ENCODE peak calls at places on chromosomes 1 and 21, in four cellular contexts. One of them, this sample, is unnamed. For H3K36me3, the result is how much of the 10 kb centered on the place peaks cover.

GRCh38 chr1:1185101-1185765 is 11.6 kb downstream of the TTLL10 start:
- DNase-seq in heart right ventricle: no peak
- DNase-seq in neural progenitor cell: peak
- DNase-seq in H1: peak
- DNase-seq in this sample: no peak

GRCh38 chr21:31457675-31458074 is 113.6 kb upstream of the TIAM1 start:
- DNase-seq in heart right ventricle: no peak
- DNase-seq in neural progenitor cell: peak
- DNase-seq in H1: no peak
- DNase-seq in this sample: no peak

GRCh38 chr1:36534711-36535412 is 52.1 kb upstream of the CSF3R start:
- DNase-seq in heart right ventricle: no peak
- DNase-seq in neural progenitor cell: no peak
- DNase-seq in H1: peak
- DNase-seq in this sample: no peak

GRCh38 chr1:99956755-99957154 is 13.0 kb upstream of the SLC35A3 start:
- DNase-seq in heart right ventricle: no peak
- DNase-seq in neural progenitor cell: no peak
- DNase-seq in H1: no peak
- DNase-seq in this sample: no peak

GRCh38 chr1:226111865-226112395 is 49.4 kb downstream of the H3-3A start:
- DNase-seq in heart right ventricle: no peak
- DNase-seq in neural progenitor cell: peak
- DNase-seq in H1: no peak
- DNase-seq in this sample: no peak

GRCh38 chr1:88697503-88697902 is 13.4 kb downstream of the PKN2 start:
- DNase-seq in heart right ventricle: no peak
- DNase-seq in neural progenitor cell: peak
- DNase-seq in H1: no peak
- DNase-seq in this sample: no peak

GRCh38 chr1:58584082-58584895 is 7.2 kb upstream of the TACSTD2 start:
- DNase-seq in heart right ventricle: peak
- DNase-seq in neural progenitor cell: no peak
- DNase-seq in H1: no peak
- DNase-seq in this sample: no peak

GRCh38 chr1:30822966-30823581 is 65.5 kb upstream of the LAPTM5 start:
- DNase-seq in heart right ventricle: no peak
- DNase-seq in neural progenitor cell: no peak
- DNase-seq in H1: no peak
- DNase-seq in this sample: no peak

GRCh38 chr1:31095298-31095981 is 29.9 kb upstream of the PUM1 start:
- DNase-seq in heart right ventricle: no peak
- DNase-seq in neural progenitor cell: no peak
- DNase-seq in H1: no peak
- DNase-seq in this sample: no peak

GRCh38 chr1:37498872-37499617 is 15.5 kb downstream of the MEAF6 start:
- DNase-seq in heart right ventricle: no peak
- DNase-seq in neural progenitor cell: no peak
- DNase-seq in H1: no peak
- DNase-seq in this sample: no peak

GRCh38 chr1:84936116-84936810 is 43.3 kb upstream of the LPAR3 start:
- DNase-seq in heart right ventricle: no peak
- DNase-seq in neural progenitor cell: peak
- DNase-seq in H1: peak
- DNase-seq in this sample: no peak

GRCh38 chr1:36492491-36492890 is 9.8 kb upstream of the CSF3R start:
- DNase-seq in heart right ventricle: no peak
- DNase-seq in neural progenitor cell: no peak
- DNase-seq in H1: no peak
- DNase-seq in this sample: no peak

GRCh38 chr21:38921511-38922215 is 115.9 kb downstream of the ETS2 start:
- DNase-seq in heart right ventricle: no peak
- DNase-seq in neural progenitor cell: no peak
- DNase-seq in H1: no peak
- DNase-seq in this sample: no peak

GRCh38 chr1:111604931-111605330 is 14.7 kb upstream of the RAP1A start:
- DNase-seq in heart right ventricle: no peak
- DNase-seq in neural progenitor cell: no peak
- DNase-seq in H1: no peak
- DNase-seq in this sample: no peak

GRCh38 chr21:43306911-43307676 is 119.8 kb downstream of the SIK1 start:
- DNase-seq in heart right ventricle: no peak
- DNase-seq in neural progenitor cell: no peak
- DNase-seq in H1: no peak
- DNase-seq in this sample: no peak

GRCh38 chr1:90821793-90822359 is 104.8 kb upstream of the BARHL2 start:
- DNase-seq in heart right ventricle: no peak
- DNase-seq in neural progenitor cell: no peak
- DNase-seq in H1: no peak
- DNase-seq in this sample: no peak

GRCh38 chr21:36893581-36893980 is 72.9 kb downstream of the HLCS start:
- DNase-seq in heart right ventricle: no peak
- DNase-seq in neural progenitor cell: no peak
- DNase-seq in H1: no peak
- DNase-seq in this sample: no peak

GRCh38 chr21:31470896-31471694 is 127.0 kb upstream of the TIAM1 start:
- DNase-seq in heart right ventricle: no peak
- DNase-seq in neural progenitor cell: peak
- DNase-seq in H1: no peak
- DNase-seq in this sample: no peak

GRCh38 chr1:31308036-31308435 is 11.2 kb downstream of the ZCCHC17 start:
- DNase-seq in heart right ventricle: no peak
- DNase-seq in neural progenitor cell: no peak
- DNase-seq in H1: no peak
- DNase-seq in this sample: no peak

GRCh38 chr1:180675586-180675985 is 43.8 kb downstream of the XPR1 start:
- DNase-seq in heart right ventricle: no peak
- DNase-seq in neural progenitor cell: no peak
- DNase-seq in H1: no peak
- DNase-seq in this sample: no peak

GRCh38 chr1:231626951-231627614 is 493 bp downstream of the DISC1 start:
- DNase-seq in heart right ventricle: peak
- DNase-seq in neural progenitor cell: peak
- DNase-seq in H1: peak
- DNase-seq in this sample: no peak

GRCh38 chr21:34046917-34047316 is 26.5 kb upstream of the MRPS6 start:
- DNase-seq in heart right ventricle: no peak
- DNase-seq in neural progenitor cell: no peak
- DNase-seq in H1: no peak
- DNase-seq in this sample: no peak

GRCh38 chr1:10841059-10841458 is 44.6 kb upstream of the CASZ1 start:
- DNase-seq in heart right ventricle: no peak
- DNase-seq in neural progenitor cell: no peak
- DNase-seq in H1: no peak
- DNase-seq in this sample: no peak

GRCh38 chr1:156436319-156437043 is 64.1 kb downstream of the MEF2D start:
- DNase-seq in heart right ventricle: no peak
- DNase-seq in neural progenitor cell: peak
- DNase-seq in H1: peak
- DNase-seq in this sample: no peak

GRCh38 chr1:93584238-93585003 is 97.2 kb downstream of the BCAR3 start:
- DNase-seq in heart right ventricle: no peak
- DNase-seq in neural progenitor cell: no peak
- DNase-seq in H1: no peak
- DNase-seq in this sample: no peak

GRCh38 chr1:184911103-184911502 is 63.2 kb downstream of the NIBAN1 start:
- DNase-seq in heart right ventricle: no peak
- DNase-seq in neural progenitor cell: no peak
- DNase-seq in H1: no peak
- DNase-seq in this sample: no peak
- H3K36me3 ChIP-seq in heart right ventricle: under half
- H3K36me3 ChIP-seq in neural progenitor cell: under half
- H3K36me3 ChIP-seq in H1: under half
- H3K36me3 ChIP-seq in this sample: under half

DNA sequence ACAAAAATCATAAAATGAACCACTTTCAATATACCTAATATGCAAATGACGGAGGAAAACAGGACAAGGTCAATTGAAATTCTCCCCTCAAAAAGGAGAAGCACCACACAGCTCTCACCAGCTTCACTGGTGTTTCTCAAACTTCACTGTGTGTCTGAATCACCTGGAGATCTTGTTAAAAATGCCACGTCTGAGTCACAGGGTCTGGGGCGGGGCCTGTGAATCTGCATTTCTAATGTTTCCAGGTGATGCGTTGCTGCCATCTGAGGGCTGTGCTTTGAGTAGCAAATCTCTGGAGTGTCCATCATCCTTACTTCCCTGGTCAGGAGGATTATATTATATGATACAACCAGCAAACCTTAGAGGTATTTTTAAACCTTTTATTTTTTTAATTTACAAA is 9.0 kb downstream of the CLDN19 start:
- DNase-seq in heart right ventricle: no peak
- DNase-seq in neural progenitor cell: no peak
- DNase-seq in H1: peak
- DNase-seq in this sample: no peak
- TF ChIP-seq CTCF in heart right ventricle: no peak
- TF ChIP-seq CTCF in neural progenitor cell: peak
- TF ChIP-seq CTCF in H1: peak
- TF ChIP-seq CTCF in this sample: no peak

GRCh38 chr1:23930861-23931471 is 17.8 kb upstream of the CNR2 start:
- DNase-seq in heart right ventricle: no peak
- DNase-seq in neural progenitor cell: no peak
- DNase-seq in H1: no peak
- DNase-seq in this sample: no peak

GRCh38 chr1:23931481-23931880 is 18.3 kb upstream of the CNR2 start:
- DNase-seq in heart right ventricle: no peak
- DNase-seq in neural progenitor cell: no peak
- DNase-seq in H1: no peak
- DNase-seq in this sample: no peak

GRCh38 chr1:23927097-23927496 is 13.9 kb upstream of the CNR2 start:
- DNase-seq in heart right ventricle: no peak
- DNase-seq in neural progenitor cell: no peak
- DNase-seq in H1: no peak
- DNase-seq in this sample: no peak

GRCh38 chr1:23930270-23930669 is 17.1 kb upstream of the CNR2 start:
- DNase-seq in heart right ventricle: no peak
- DNase-seq in neural progenitor cell: no peak
- DNase-seq in H1: no peak
- DNase-seq in this sample: no peak

GRCh38 chr1:23928789-23929188 is 15.6 kb upstream of the CNR2 start:
- DNase-seq in heart right ventricle: no peak
- DNase-seq in neural progenitor cell: no peak
- DNase-seq in H1: no peak
- DNase-seq in this sample: no peak
- H3K36me3 ChIP-seq in heart right ventricle: under half
- H3K36me3 ChIP-seq in neural progenitor cell: under half
- H3K36me3 ChIP-seq in H1: under half
- H3K36me3 ChIP-seq in this sample: under half

DNA sequence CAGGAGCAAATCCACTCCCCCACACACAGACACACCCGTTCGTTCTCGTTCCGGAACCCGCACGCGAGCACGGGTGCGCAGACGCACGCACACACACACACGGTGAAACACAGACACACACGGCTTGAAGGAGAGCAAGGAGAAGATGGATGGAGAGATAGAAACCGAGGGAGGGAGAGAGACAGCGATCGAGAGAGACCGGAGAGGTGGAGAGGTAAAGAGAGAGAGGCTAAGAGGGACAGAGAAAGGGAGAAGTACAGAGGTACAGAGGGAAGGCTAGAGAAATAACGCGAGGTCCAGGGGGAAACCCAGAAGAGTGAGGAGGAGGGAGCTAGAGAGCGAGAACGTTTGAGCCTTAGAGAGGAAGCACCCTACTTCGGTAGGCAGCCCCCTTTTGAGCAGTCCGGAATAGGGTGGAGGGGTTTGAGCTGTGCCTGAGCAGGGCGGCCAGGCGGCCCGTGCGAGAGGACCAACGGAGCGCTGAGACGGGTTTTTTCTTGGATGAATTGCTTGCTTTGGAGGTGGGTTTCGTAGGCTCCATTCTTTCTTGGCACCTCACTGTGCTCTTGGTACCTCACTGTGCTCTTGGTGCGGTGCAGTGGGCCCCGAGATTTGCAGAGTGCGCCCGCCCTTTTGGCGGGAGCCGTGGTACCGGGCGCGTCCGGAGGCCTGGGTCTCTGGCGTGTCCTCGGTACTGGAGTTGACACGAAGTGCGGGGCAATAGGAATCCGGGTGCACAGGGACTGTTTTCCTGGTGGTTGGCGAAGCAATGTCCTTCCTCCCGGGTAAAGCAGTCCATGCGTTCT is 88.4 kb upstream of the RHOU start:
- DNase-seq in heart right ventricle: no peak
- DNase-seq in neural progenitor cell: peak
- DNase-seq in H1: peak
- DNase-seq in this sample: no peak
- TF ChIP-seq CTCF in heart right ventricle: no peak
- TF ChIP-seq CTCF in neural progenitor cell: no peak
- TF ChIP-seq CTCF in H1: no peak
- TF ChIP-seq CTCF in this sample: no peak

GRCh38 chr21:41410361-41410760 is 15.7 kb upstream of the MX1 start:
- DNase-seq in heart right ventricle: no peak
- DNase-seq in neural progenitor cell: no peak
- DNase-seq in H1: no peak
- DNase-seq in this sample: no peak

GRCh38 chr21:41406340-41406739 is 19.7 kb upstream of the MX1 start:
- DNase-seq in heart right ventricle: no peak
- DNase-seq in neural progenitor cell: no peak
- DNase-seq in H1: no peak
- DNase-seq in this sample: no peak

GRCh38 chr21:41410767-41411448 is 15.1 kb upstream of the MX1 start:
- DNase-seq in heart right ventricle: no peak
- DNase-seq in neural progenitor cell: no peak
- DNase-seq in H1: no peak
- DNase-seq in this sample: no peak

GRCh38 chr21:41411449-41412089 is 14.5 kb upstream of the MX1 start:
- DNase-seq in heart right ventricle: peak
- DNase-seq in neural progenitor cell: no peak
- DNase-seq in H1: peak
- DNase-seq in this sample: no peak

GRCh38 chr21:41407541-41408460 is 18.2 kb upstream of the MX1 start:
- DNase-seq in heart right ventricle: no peak
- DNase-seq in neural progenitor cell: no peak
- DNase-seq in H1: no peak
- DNase-seq in this sample: no peak
- H3K36me3 ChIP-seq in heart right ventricle: under half
- H3K36me3 ChIP-seq in neural progenitor cell: under half
- H3K36me3 ChIP-seq in H1: under half
- H3K36me3 ChIP-seq in this sample: under half

DNA sequence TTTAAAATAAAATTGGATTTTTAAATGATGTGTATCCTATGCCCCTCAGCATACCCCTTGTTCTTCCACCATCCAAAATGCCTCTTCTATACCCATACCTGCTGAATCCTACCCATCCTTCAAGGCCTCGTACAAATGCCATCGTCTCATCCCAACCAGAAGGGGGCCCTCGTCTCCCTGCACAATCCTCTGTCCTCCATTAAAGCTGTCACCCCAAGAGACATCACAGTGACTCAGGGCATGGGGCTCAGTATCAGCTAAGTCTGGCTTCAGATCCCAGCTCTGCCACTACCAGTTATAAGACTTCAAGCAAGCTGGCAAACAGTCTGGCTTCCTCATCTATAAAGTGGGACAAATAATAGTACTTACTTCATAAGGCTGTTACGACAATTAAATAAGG is 23.8 kb downstream of the IGFN1 start:
- DNase-seq in heart right ventricle: no peak
- DNase-seq in neural progenitor cell: peak
- DNase-seq in H1: no peak
- DNase-seq in this sample: no peak
- TF ChIP-seq CTCF in heart right ventricle: no peak
- TF ChIP-seq CTCF in neural progenitor cell: peak
- TF ChIP-seq CTCF in H1: peak
- TF ChIP-seq CTCF in this sample: no peak

This sample was measured in esophagus squamous epithelium.